ENCODE peak calls at places on chromosomes 13 and 19, in ten cellular contexts. U is HepG2, S is thoracic aorta, F is uterus, B is body of pancreas, R is IMR-90, T is Panc1, V is heart left ventricle, Q is Karpas-422, E is neuronal stem cell. M is an unnamed sample.

GRCh38 chr19:19214892-19215291 is 3.1 kb downstream of the NCAN start:
- DNase-seq in U (peak; percentile 30), S (no peak), F (no peak), B (peak; percentile 33), R (peak; percentile 39), T (no peak), V (no peak), Q (peak; percentile 83), E (peak; percentile 82), M (peak; percentile 86)

GRCh38 chr13:30971575-30971974 is 39.1 kb downstream of the TEX26 start:
- DNase-seq in U (no peak), S (no peak), F (no peak), B (no peak), R (peak; percentile 63), T (no peak), V (no peak), Q (no peak), E (no peak), M (peak; percentile 40)

GRCh38 chr19:18287836-18288772 is 6.7 kb upstream of the JUND start:
- DNase-seq in U (no peak), S (no peak), F (no peak), B (no peak), R (no peak), T (no peak), V (peak; percentile 16), Q (no peak), E (no peak), M (no peak)

GRCh38 chr19:33883869-33884519 is 87.3 kb downstream of the KCTD15 start:
- DNase-seq in U (no peak), S (no peak), F (no peak), B (peak; percentile 92), R (no peak), T (no peak), V (peak; percentile 45), Q (no peak), E (no peak), M (peak; percentile 32)

GRCh38 chr19:46116121-46116520 is 8.4 kb downstream of the IGFL3 start:
- DNase-seq in U (no peak), S (no peak), F (no peak), B (no peak), R (no peak), T (no peak), V (no peak), Q (no peak), E (no peak), M (no peak)

GRCh38 chr13:103866041-103866440 is 799.8 kb upstream of the SLC10A2 start:
- DNase-seq in U (no peak), S (no peak), F (no peak), B (no peak), R (no peak), T (no peak), V (no peak), Q (no peak), E (peak; percentile 32), M (no peak)

GRCh38 chr13:66400292-66400691 is 829.8 kb downstream of the PCDH9 start:
- DNase-seq in U (no peak), S (no peak), F (no peak), B (no peak), R (no peak), T (no peak), V (no peak), Q (no peak), E (no peak), M (no peak)

GRCh38 chr19:34075661-34076091 is 96.6 kb upstream of the LSM14A start:
- DNase-seq in U (no peak), S (no peak), F (no peak), B (no peak), R (no peak), T (no peak), V (no peak), Q (no peak), E (no peak), M (no peak)

GRCh38 chr19:43755256-43755801 is 567 bp upstream of the SMG9 start:
- DNase-seq in U (no peak), S (no peak), F (peak; percentile 80), B (peak; percentile 82), R (peak; percentile 61), T (no peak), V (peak; percentile 89), Q (peak; percentile 94), E (peak; percentile 58), M (peak; percentile 80)

GRCh38 chr13:90792335-90792734 is 555.2 kb upstream of the MIR17HG start:
- DNase-seq in U (no peak), S (no peak), F (no peak), B (no peak), R (no peak), T (no peak), V (no peak), Q (no peak), E (no peak), M (no peak)

GRCh38 chr19:53521373-53522202 is 16.4 kb upstream of the ZNF331 start:
- DNase-seq in U (no peak), S (no peak), F (no peak), B (peak; percentile 18), R (no peak), T (no peak), V (peak; percentile 35), Q (no peak), E (no peak), M (no peak)

GRCh38 chr19:56727731-56728130 is 56.2 kb upstream of the ZNF835 start:
- DNase-seq in U (no peak), S (no peak), F (no peak), B (no peak), R (no peak), T (no peak), V (no peak), Q (no peak), E (peak; percentile 14), M (no peak)

GRCh38 chr19:37136118-37136517 is 36.4 kb downstream of the ZNF585A start:
- DNase-seq in U (no peak), S (no peak), F (no peak), B (no peak), R (no peak), T (no peak), V (no peak), Q (no peak), E (no peak), M (no peak)
- H3K9me3 ChIP-seq in U (peaks cover 98% of the 10 kb centered on the region), S (peaks cover 94% of the 10 kb centered on the region), F (peaks cover 80% of the 10 kb centered on the region), B (no peaks in the 10 kb centered on the region), R (peaks cover 63% of the 10 kb centered on the region), T (peaks cover 48% of the 10 kb centered on the region), V (peaks cover 15% of the 10 kb centered on the region), Q (peaks cover 51% of the 10 kb centered on the region), E (peaks cover 63% of the 10 kb centered on the region), M (peaks cover 1% of the 10 kb centered on the region)

DNA sequence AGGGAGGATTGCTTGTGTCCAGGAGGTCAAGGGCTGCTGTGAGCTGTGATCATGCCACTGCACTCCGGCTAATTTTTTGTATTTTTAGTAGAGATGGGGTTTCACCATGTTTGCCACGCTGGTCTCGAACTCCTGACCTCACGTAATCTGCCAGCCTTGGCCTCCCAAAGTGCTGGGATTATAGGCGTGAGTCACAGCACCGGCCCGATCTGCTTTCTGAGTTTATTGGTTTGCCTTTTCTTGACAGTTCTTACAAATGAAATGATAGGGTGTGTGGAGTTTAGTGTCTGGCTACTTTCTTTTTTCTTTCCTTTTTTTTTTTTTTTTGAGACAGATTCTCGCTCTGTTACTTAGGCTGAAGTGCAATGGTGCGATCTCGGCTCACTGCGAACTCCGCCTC is 848 bp downstream of the C19orf44 start:
- DNase-seq in U (no peak), S (no peak), F (no peak), B (no peak), R (no peak), T (no peak), V (no peak), Q (no peak), E (no peak), M (no peak)
- H3K4me3 ChIP-seq in U (peak overlapping the region; percentile 86), S (peak overlapping the region; percentile 84), F (peak overlapping the region; percentile 83), B (no peak overlapping the region), R (peak overlapping the region; percentile 61), T (peak overlapping the region; percentile 78), V (peak overlapping the region; percentile 71), Q (peak overlapping the region; percentile 66), E (peak overlapping the region; percentile 57), M (peak overlapping the region; percentile 63)

DNA sequence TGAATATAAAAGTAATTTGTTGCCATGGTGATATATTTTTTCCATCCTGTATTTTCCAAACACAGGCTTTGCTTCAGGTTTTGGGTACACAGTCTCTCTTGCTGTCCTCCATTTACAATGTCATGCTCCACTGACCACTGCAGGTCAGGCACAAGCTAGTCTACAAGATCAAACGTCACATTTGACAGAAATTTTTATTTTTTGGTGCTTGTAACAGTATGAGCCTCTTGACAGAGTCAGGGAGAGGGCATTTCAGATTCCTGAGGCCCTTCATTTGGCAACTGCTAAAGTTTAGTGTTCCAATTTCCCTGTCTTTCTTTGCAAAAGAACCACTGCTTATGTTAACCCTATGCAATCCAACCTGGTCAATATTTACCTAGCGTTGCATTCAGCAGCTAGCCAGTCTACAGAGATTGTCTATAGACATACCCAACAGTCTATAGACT is 175.0 kb downstream of the RFC3 start:
- DNase-seq in U (peak; percentile 72), S (no peak), F (no peak), B (no peak), R (no peak), T (no peak), V (no peak), Q (peak; percentile 45), E (no peak), M (no peak)
- H3K27ac ChIP-seq in U (peak overlapping the region; percentile 57), S (peak overlapping the region; percentile 17), F (no peak overlapping the region), B (no peak overlapping the region), R (no peak overlapping the region), T (no peak overlapping the region), V (no peak overlapping the region), Q (no peak overlapping the region), E (no peak overlapping the region), M (no peak overlapping the region)

GRCh38 chr13:71879945-71880344 is 12.9 kb upstream of the DACH1 start:
- DNase-seq in U (no peak), S (no peak), F (no peak), B (no peak), R (no peak), T (no peak), V (no peak), Q (no peak), E (no peak), M (no peak)

GRCh38 chr13:71876648-71877279 is 9.8 kb upstream of the DACH1 start:
- DNase-seq in U (no peak), S (no peak), F (no peak), B (no peak), R (no peak), T (no peak), V (no peak), Q (no peak), E (peak; percentile 46), M (no peak)

GRCh38 chr13:71875823-71876222 is 8.8 kb upstream of the DACH1 start:
- DNase-seq in U (no peak), S (no peak), F (no peak), B (no peak), R (no peak), T (no peak), V (no peak), Q (no peak), E (no peak), M (no peak)

GRCh38 chr13:71879129-71879535 is 12.1 kb upstream of the DACH1 start:
- DNase-seq in U (peak; percentile 27), S (no peak), F (no peak), B (peak; percentile 20), R (peak; percentile 27), T (peak; percentile 7), V (no peak), Q (peak; percentile 52), E (peak; percentile 50), M (peak; percentile 59)

DNA sequence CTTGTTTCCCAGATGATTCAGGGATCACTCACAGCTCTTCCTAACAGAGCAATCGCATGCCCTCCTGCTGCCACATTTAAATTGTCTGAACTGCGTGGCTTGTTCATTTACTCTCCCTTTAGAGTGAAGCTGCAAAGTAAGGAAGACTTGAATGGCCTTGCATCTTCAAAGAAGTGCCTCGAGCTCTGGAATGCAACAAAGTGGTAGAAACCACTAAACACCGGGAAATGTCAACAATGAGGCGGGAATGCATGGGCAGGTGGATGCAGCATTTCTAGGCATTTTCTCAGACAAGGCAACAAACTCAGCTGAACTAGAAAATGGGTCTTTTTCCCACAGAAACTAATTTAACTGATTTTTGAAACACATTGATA is 10.3 kb upstream of the DACH1 start:
- DNase-seq in U (no peak), S (no peak), F (no peak), B (no peak), R (no peak), T (no peak), V (no peak), Q (no peak), E (peak; percentile 53), M (no peak)
- H3K9me3 ChIP-seq in U (no peaks in the 10 kb centered on the region), S (no peaks in the 10 kb centered on the region), F (no peaks in the 10 kb centered on the region), B (no peaks in the 10 kb centered on the region), R (no peaks in the 10 kb centered on the region), T (no peaks in the 10 kb centered on the region), V (no peaks in the 10 kb centered on the region), Q (no peaks in the 10 kb centered on the region), E (peaks cover 3% of the 10 kb centered on the region), M (no peaks in the 10 kb centered on the region)

M was measured in cardiac muscle cell.